ENCODE peak calls at places on chromosomes 3 and 15, in eight cellular contexts. D is left cardiac atrium; X is CD4-positive, alpha-beta T cell; G is upper lobe of right lung; F is thoracic aorta; Q is activated CD4-positive, alpha-beta T cell treated with anti-CD3 and anti-CD28 coated beads, Interleukin-2, amount 50 U/mL, for 48 hours; J is mucosa of descending colon; H is tibial artery. M is an unnamed sample.

GRCh38 chr3:168495251-168495650 is 399.5 kb upstream of the GOLIM4 start:
- DNase-seq in D (no peak), X (no peak), G (no peak), F (no peak), Q (no peak), J (no peak), H (no peak), M (no peak)

GRCh38 chr15:70519004-70519365 is 244.4 kb downstream of the UACA start:
- DNase-seq in D (no peak), X (no peak), G (no peak), F (no peak), Q (no peak), J (no peak), H (no peak), M (no peak)

GRCh38 chr3:86958534-86958933 is 32.4 kb downstream of the VGLL3 start:
- DNase-seq in D (no peak), X (no peak), G (no peak), F (no peak), Q (no peak), J (no peak), H (no peak), M (no peak)

GRCh38 chr3:26753109-26753508 is 130.5 kb downstream of the LRRC3B start:
- DNase-seq in D (no peak), X (no peak), G (no peak), F (no peak), Q (no peak), J (no peak), H (no peak), M (no peak)

GRCh38 chr3:138406606-138407005 is 27.8 kb upstream of the ESYT3 start:
- DNase-seq in D (no peak), X (no peak), G (no peak), F (no peak), Q (no peak), J (no peak), H (no peak), M (no peak)

GRCh38 chr3:46442591-46443530 is 21.8 kb downstream of the LTF start:
- DNase-seq in D (no peak), X (peak; percentile 27), G (no peak), F (no peak), Q (peak; percentile 30), J (peak; percentile 59), H (no peak), M (no peak)

GRCh38 chr3:195071011-195071728 is 199.8 kb downstream of the XXYLT1 start:
- DNase-seq in D (no peak), X (no peak), G (peak; percentile 54), F (no peak), Q (no peak), J (no peak), H (peak; percentile 15), M (no peak)

GRCh38 chr3:155026999-155027591 is 53.0 kb upstream of the MME start:
- DNase-seq in D (no peak), X (no peak), G (no peak), F (no peak), Q (no peak), J (peak; percentile 17), H (no peak), M (no peak)

GRCh38 chr3:145865329-145865904 is 295.6 kb downstream of the PLOD2 start:
- DNase-seq in D (no peak), X (no peak), G (no peak), F (no peak), Q (no peak), J (no peak), H (no peak), M (no peak)

GRCh38 chr3:150763122-150763840 is at the start of gene SIAH2:
- DNase-seq in D (peak; percentile 94), X (peak; percentile 88), G (peak; percentile 96), F (peak; percentile 70), Q (peak; percentile 94), J (peak; percentile 93), H (peak; percentile 92), M (peak; percentile 89)

GRCh38 chr3:123423026-123423425 is 25.9 kb downstream of the ADCY5 start:
- DNase-seq in D (peak; percentile 51), X (no peak), G (no peak), F (no peak), Q (no peak), J (peak; percentile 80), H (no peak), M (no peak)

GRCh38 chr15:87741350-87741749 is 515.2 kb downstream of the NTRK3 start:
- DNase-seq in D (no peak), X (no peak), G (no peak), F (no peak), Q (no peak), J (no peak), H (no peak), M (no peak)

GRCh38 chr15:76336254-76337046 is at the start of gene ISL2:
- DNase-seq in D (peak; percentile 67), X (no peak), G (peak; percentile 87), F (no peak), Q (peak; percentile 84), J (peak; percentile 73), H (no peak), M (peak; percentile 12)

GRCh38 chr15:82081904-82082810 is 36.3 kb upstream of the MEX3B start:
- DNase-seq in D (no peak), X (no peak), G (no peak), F (no peak), Q (no peak), J (no peak), H (no peak), M (no peak)

GRCh38 chr3:158160958-158161357 is 51.1 kb downstream of the RSRC1 start:
- DNase-seq in D (no peak), X (no peak), G (no peak), F (no peak), Q (no peak), J (no peak), H (no peak), M (no peak)

GRCh38 chr3:122074621-122075265 is 19.6 kb downstream of the CD86 start:
- DNase-seq in D (peak; percentile 61), X (no peak), G (peak; percentile 71), F (peak; percentile 9), Q (no peak), J (peak; percentile 21), H (peak; percentile 44), M (no peak)

GRCh38 chr3:23859012-23859743 is 53.4 kb downstream of the UBE2E1 start:
- DNase-seq in D (no peak), X (no peak), G (no peak), F (no peak), Q (no peak), J (no peak), H (peak; percentile 28), M (no peak)

GRCh38 chr3:65915477-65915876 is 123.2 kb downstream of the MAGI1 start:
- DNase-seq in D (no peak), X (no peak), G (no peak), F (no peak), Q (no peak), J (no peak), H (no peak), M (no peak)

GRCh38 chr3:143634427-143634826 is 213.8 kb downstream of the SLC9A9 start:
- DNase-seq in D (no peak), X (no peak), G (no peak), F (no peak), Q (no peak), J (no peak), H (no peak), M (no peak)

GRCh38 chr3:194212021-194212868 is 76.3 kb downstream of the HES1 start:
- DNase-seq in D (no peak), X (no peak), G (no peak), F (no peak), Q (no peak), J (no peak), H (no peak), M (no peak)

GRCh38 chr3:100043271-100043670 is 71.0 kb downstream of the FILIP1L start:
- DNase-seq in D (no peak), X (no peak), G (no peak), F (no peak), Q (no peak), J (no peak), H (no peak), M (no peak)

GRCh38 chr3:6528951-6529350 is 332.0 kb upstream of the GRM7 start:
- DNase-seq in D (no peak), X (no peak), G (no peak), F (no peak), Q (no peak), J (no peak), H (no peak), M (no peak)

GRCh38 chr15:67755264-67755663 is 70.0 kb upstream of the SKOR1 start:
- DNase-seq in D (no peak), X (no peak), G (no peak), F (no peak), Q (no peak), J (no peak), H (no peak), M (no peak)

GRCh38 chr3:49681543-49681942 is 7.4 kb downstream of the APEH start:
- DNase-seq in D (no peak), X (no peak), G (no peak), F (no peak), Q (no peak), J (no peak), H (no peak), M (no peak)

GRCh38 chr15:96052572-96053038 is 277.9 kb upstream of the NR2F2 start:
- DNase-seq in D (peak; percentile 37), X (no peak), G (no peak), F (no peak), Q (no peak), J (no peak), H (no peak), M (no peak)

GRCh38 chr15:81752974-81753373 is 292.8 kb downstream of the MEX3B start:
- DNase-seq in D (no peak), X (no peak), G (no peak), F (no peak), Q (no peak), J (no peak), H (no peak), M (no peak)

GRCh38 chr3:65126527-65127440 is 439.0 kb upstream of the ADAMTS9 start:
- DNase-seq in D (no peak), X (no peak), G (no peak), F (no peak), Q (no peak), J (no peak), H (no peak), M (no peak)

GRCh38 chr3:18127181-18127863 is 297.8 kb downstream of the SATB1 start:
- DNase-seq in D (no peak), X (no peak), G (no peak), F (no peak), Q (no peak), J (no peak), H (no peak), M (no peak)

GRCh38 chr3:182258538-182259177 is 534.6 kb upstream of the ATP11B start:
- DNase-seq in D (no peak), X (no peak), G (no peak), F (no peak), Q (no peak), J (peak; percentile 7), H (no peak), M (no peak)

GRCh38 chr3:177427096-177427495 is 229.8 kb upstream of the TBL1XR1 start:
- DNase-seq in D (no peak), X (no peak), G (no peak), F (no peak), Q (peak; percentile 65), J (no peak), H (no peak), M (no peak)

GRCh38 chr3:192281207-192281880 is 446.0 kb downstream of the FGF12 start:
- DNase-seq in D (no peak), X (no peak), G (no peak), F (no peak), Q (no peak), J (no peak), H (no peak), M (no peak)

GRCh38 chr3:1531981-1532380 is 439.2 kb downstream of the CNTN6 start:
- DNase-seq in D (no peak), X (no peak), G (no peak), F (no peak), Q (no peak), J (no peak), H (no peak), M (no peak)

GRCh38 chr3:118146658-118147375 is 887.8 kb downstream of the IGSF11 start:
- DNase-seq in D (no peak), X (no peak), G (no peak), F (no peak), Q (no peak), J (no peak), H (no peak), M (no peak)

GRCh38 chr3:16508591-16508995 is 4.9 kb downstream of the RFTN1 start:
- DNase-seq in D (no peak), X (no peak), G (no peak), F (no peak), Q (peak; percentile 50), J (no peak), H (no peak), M (no peak)

M was measured in CD8-positive, alpha-beta memory T cell.